ENCODE peak calls at places on chromosomes 11 and 22, in seven cellular contexts. One of them, this sample, is unnamed.

GRCh38 chr11:65898656-65899355 is 1.4 kb downstream of the FOSL1 start:
- DNase-seq in adrenal gland: no peak
- DNase-seq in psoas muscle: no peak
- DNase-seq in AG04450: no peak
- DNase-seq in RWPE1: no peak
- DNase-seq in HCT116: no peak
- DNase-seq in fibroblast of lung: peak
- DNase-seq in this sample: no peak

GRCh38 chr11:22879615-22880014 is 19.3 kb upstream of the CCDC179 start:
- DNase-seq in AG04450: no peak
- DNase-seq in adrenal gland: no peak
- DNase-seq in RWPE1: no peak
- DNase-seq in HCT116: no peak
- DNase-seq in fibroblast of lung: no peak
- DNase-seq in psoas muscle: no peak
- DNase-seq in this sample: no peak

GRCh38 chr11:67465190-67465522 is 3.9 kb downstream of the TMEM134 start:
- DNase-seq in RWPE1: no peak
- DNase-seq in fibroblast of lung: no peak
- DNase-seq in HCT116: no peak
- DNase-seq in psoas muscle: no peak
- DNase-seq in adrenal gland: no peak
- DNase-seq in AG04450: no peak
- DNase-seq in this sample: no peak

GRCh38 chr11:68146704-68147474 is 25.7 kb upstream of the CHKA start:
- DNase-seq in HCT116: no peak
- DNase-seq in psoas muscle: no peak
- DNase-seq in adrenal gland: peak
- DNase-seq in RWPE1: peak
- DNase-seq in AG04450: no peak
- DNase-seq in fibroblast of lung: peak
- DNase-seq in this sample: no peak

GRCh38 chr11:112219476-112220232 is 6.6 kb upstream of the PTS start:
- DNase-seq in RWPE1: peak
- DNase-seq in psoas muscle: no peak
- DNase-seq in HCT116: peak
- DNase-seq in AG04450: peak
- DNase-seq in adrenal gland: peak
- DNase-seq in fibroblast of lung: peak
- DNase-seq in this sample: no peak

GRCh38 chr11:67632982-67633755 is 3.4 kb upstream of the NUDT8 start:
- DNase-seq in adrenal gland: no peak
- DNase-seq in AG04450: no peak
- DNase-seq in HCT116: no peak
- DNase-seq in fibroblast of lung: no peak
- DNase-seq in psoas muscle: no peak
- DNase-seq in RWPE1: no peak
- DNase-seq in this sample: no peak

GRCh38 chr11:67199751-67200150 is 66.5 kb upstream of the GRK2 start:
- DNase-seq in RWPE1: no peak
- DNase-seq in psoas muscle: no peak
- DNase-seq in AG04450: no peak
- DNase-seq in fibroblast of lung: no peak
- DNase-seq in HCT116: no peak
- DNase-seq in adrenal gland: no peak
- DNase-seq in this sample: no peak

GRCh38 chr22:50072167-50072555 is 13.1 kb downstream of the MLC1 start:
- DNase-seq in psoas muscle: no peak
- DNase-seq in AG04450: no peak
- DNase-seq in adrenal gland: no peak
- DNase-seq in HCT116: no peak
- DNase-seq in fibroblast of lung: no peak
- DNase-seq in RWPE1: no peak
- DNase-seq in this sample: no peak

GRCh38 chr11:130405428-130405827 is 23.0 kb downstream of the ADAMTS8 start:
- DNase-seq in psoas muscle: no peak
- DNase-seq in RWPE1: no peak
- DNase-seq in AG04450: no peak
- DNase-seq in HCT116: no peak
- DNase-seq in adrenal gland: no peak
- DNase-seq in fibroblast of lung: no peak
- DNase-seq in this sample: no peak

GRCh38 chr11:31645747-31646146 is 136.2 kb downstream of the ELP4 start:
- DNase-seq in psoas muscle: no peak
- DNase-seq in AG04450: peak
- DNase-seq in adrenal gland: peak
- DNase-seq in RWPE1: peak
- DNase-seq in fibroblast of lung: peak
- DNase-seq in HCT116: peak
- DNase-seq in this sample: no peak

GRCh38 chr11:46363455-46363920 is 16.2 kb downstream of the DGKZ start:
- DNase-seq in AG04450: no peak
- DNase-seq in RWPE1: peak
- DNase-seq in HCT116: peak
- DNase-seq in psoas muscle: peak
- DNase-seq in fibroblast of lung: no peak
- DNase-seq in adrenal gland: peak
- DNase-seq in this sample: no peak

GRCh38 chr11:120929664-120930154 is 94.2 kb upstream of the TBCEL start:
- DNase-seq in RWPE1: peak
- DNase-seq in HCT116: peak
- DNase-seq in psoas muscle: no peak
- DNase-seq in adrenal gland: no peak
- DNase-seq in AG04450: no peak
- DNase-seq in fibroblast of lung: peak
- DNase-seq in this sample: no peak

GRCh38 chr11:128469220-128469619 is 118.1 kb downstream of the ETS1 start:
- DNase-seq in adrenal gland: no peak
- DNase-seq in AG04450: no peak
- DNase-seq in fibroblast of lung: no peak
- DNase-seq in HCT116: no peak
- DNase-seq in psoas muscle: no peak
- DNase-seq in RWPE1: no peak
- DNase-seq in this sample: no peak

GRCh38 chr11:108734956-108735559 is 70.2 kb downstream of the DDX10 start:
- DNase-seq in adrenal gland: no peak
- DNase-seq in fibroblast of lung: peak
- DNase-seq in psoas muscle: no peak
- DNase-seq in RWPE1: no peak
- DNase-seq in AG04450: no peak
- DNase-seq in HCT116: peak
- DNase-seq in this sample: no peak

GRCh38 chr11:99893803-99894202 is 793.3 kb upstream of the ARHGAP42 start:
- DNase-seq in RWPE1: no peak
- DNase-seq in AG04450: no peak
- DNase-seq in psoas muscle: no peak
- DNase-seq in fibroblast of lung: no peak
- DNase-seq in HCT116: no peak
- DNase-seq in adrenal gland: no peak
- DNase-seq in this sample: no peak

GRCh38 chr22:30985561-30986208 is 16.6 kb downstream of the TUG1 start:
- DNase-seq in AG04450: no peak
- DNase-seq in psoas muscle: no peak
- DNase-seq in RWPE1: no peak
- DNase-seq in HCT116: no peak
- DNase-seq in fibroblast of lung: no peak
- DNase-seq in adrenal gland: no peak
- DNase-seq in this sample: no peak

GRCh38 chr22:48753752-48754517 is 1073.7 kb downstream of the BRD1 start:
- DNase-seq in RWPE1: no peak
- DNase-seq in fibroblast of lung: no peak
- DNase-seq in HCT116: no peak
- DNase-seq in adrenal gland: no peak
- DNase-seq in AG04450: no peak
- DNase-seq in psoas muscle: no peak
- DNase-seq in this sample: peak

DNA sequence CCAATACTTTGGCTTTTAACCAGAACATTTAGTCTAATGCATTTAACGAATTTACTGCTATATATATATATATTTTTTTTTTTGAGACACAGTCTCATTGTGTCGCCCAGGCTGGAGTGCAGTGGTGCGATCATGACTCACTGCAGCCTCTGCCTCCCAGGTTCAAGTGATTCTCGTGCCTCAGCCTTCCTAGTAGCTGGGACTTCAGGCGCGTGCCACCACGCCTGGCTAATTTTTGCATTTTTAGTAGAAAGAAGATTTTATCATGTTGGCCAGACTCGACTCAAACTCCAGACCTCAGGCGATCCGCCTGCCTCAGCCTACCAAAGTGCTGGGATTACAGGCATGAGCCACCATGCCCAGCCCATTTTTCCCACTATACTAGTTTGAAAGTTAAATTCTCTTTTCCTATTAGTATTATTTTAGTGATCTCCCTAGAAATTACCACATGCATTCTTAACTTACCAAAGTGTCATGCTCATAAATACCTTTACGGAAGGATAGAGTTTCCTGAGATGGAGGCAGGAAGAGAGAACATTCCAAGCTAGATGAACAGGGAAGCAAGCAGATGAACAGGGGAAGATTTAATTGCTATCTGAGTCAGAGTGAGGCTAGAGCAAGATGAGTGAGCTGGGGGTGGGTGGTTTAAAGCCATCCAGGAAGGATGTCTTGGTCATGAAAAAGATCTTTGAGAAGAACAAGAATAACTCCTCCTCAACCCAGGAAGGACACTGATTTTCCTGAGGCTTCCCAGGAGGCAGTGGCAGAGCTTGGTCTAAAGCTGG is 4.4 kb upstream of the PGAP2 start:
- DNase-seq in HCT116: no peak
- DNase-seq in AG04450: peak
- DNase-seq in adrenal gland: no peak
- DNase-seq in RWPE1: peak
- DNase-seq in fibroblast of lung: no peak
- DNase-seq in psoas muscle: no peak
- DNase-seq in this sample: no peak
- H3K27ac ChIP-seq in HCT116: no peak
- H3K27ac ChIP-seq in AG04450: peak
- H3K27ac ChIP-seq in adrenal gland: no peak
- H3K27ac ChIP-seq in RWPE1: no peak
- H3K27ac ChIP-seq in fibroblast of lung: no peak
- H3K27ac ChIP-seq in psoas muscle: no peak
- H3K27ac ChIP-seq in this sample: no peak

GRCh38 chr22:29813563-29813962 is 24.5 kb downstream of the ASCC2 start:
- DNase-seq in HCT116: peak
- DNase-seq in adrenal gland: no peak
- DNase-seq in psoas muscle: no peak
- DNase-seq in fibroblast of lung: peak
- DNase-seq in RWPE1: peak
- DNase-seq in AG04450: no peak
- DNase-seq in this sample: no peak

GRCh38 chr22:29811377-29811776 is 26.7 kb downstream of the ASCC2 start:
- DNase-seq in fibroblast of lung: no peak
- DNase-seq in adrenal gland: no peak
- DNase-seq in RWPE1: no peak
- DNase-seq in HCT116: no peak
- DNase-seq in psoas muscle: no peak
- DNase-seq in AG04450: no peak
- DNase-seq in this sample: no peak

GRCh38 chr22:29814003-29814402 is 24.1 kb downstream of the ASCC2 start:
- DNase-seq in adrenal gland: no peak
- DNase-seq in psoas muscle: no peak
- DNase-seq in HCT116: no peak
- DNase-seq in AG04450: no peak
- DNase-seq in RWPE1: no peak
- DNase-seq in fibroblast of lung: no peak
- DNase-seq in this sample: no peak

GRCh38 chr22:29813126-29813525 is 24.9 kb downstream of the ASCC2 start:
- DNase-seq in adrenal gland: no peak
- DNase-seq in psoas muscle: no peak
- DNase-seq in AG04450: no peak
- DNase-seq in HCT116: no peak
- DNase-seq in RWPE1: no peak
- DNase-seq in fibroblast of lung: no peak
- DNase-seq in this sample: no peak

GRCh38 chr22:29810156-29810555 is 27.9 kb downstream of the ASCC2 start:
- DNase-seq in RWPE1: no peak
- DNase-seq in psoas muscle: no peak
- DNase-seq in fibroblast of lung: no peak
- DNase-seq in HCT116: no peak
- DNase-seq in adrenal gland: no peak
- DNase-seq in AG04450: no peak
- DNase-seq in this sample: no peak
- H3K27ac ChIP-seq in RWPE1: no peak
- H3K27ac ChIP-seq in psoas muscle: peak
- H3K27ac ChIP-seq in fibroblast of lung: no peak
- H3K27ac ChIP-seq in HCT116: no peak
- H3K27ac ChIP-seq in adrenal gland: no peak
- H3K27ac ChIP-seq in AG04450: no peak
- H3K27ac ChIP-seq in this sample: no peak

DNA sequence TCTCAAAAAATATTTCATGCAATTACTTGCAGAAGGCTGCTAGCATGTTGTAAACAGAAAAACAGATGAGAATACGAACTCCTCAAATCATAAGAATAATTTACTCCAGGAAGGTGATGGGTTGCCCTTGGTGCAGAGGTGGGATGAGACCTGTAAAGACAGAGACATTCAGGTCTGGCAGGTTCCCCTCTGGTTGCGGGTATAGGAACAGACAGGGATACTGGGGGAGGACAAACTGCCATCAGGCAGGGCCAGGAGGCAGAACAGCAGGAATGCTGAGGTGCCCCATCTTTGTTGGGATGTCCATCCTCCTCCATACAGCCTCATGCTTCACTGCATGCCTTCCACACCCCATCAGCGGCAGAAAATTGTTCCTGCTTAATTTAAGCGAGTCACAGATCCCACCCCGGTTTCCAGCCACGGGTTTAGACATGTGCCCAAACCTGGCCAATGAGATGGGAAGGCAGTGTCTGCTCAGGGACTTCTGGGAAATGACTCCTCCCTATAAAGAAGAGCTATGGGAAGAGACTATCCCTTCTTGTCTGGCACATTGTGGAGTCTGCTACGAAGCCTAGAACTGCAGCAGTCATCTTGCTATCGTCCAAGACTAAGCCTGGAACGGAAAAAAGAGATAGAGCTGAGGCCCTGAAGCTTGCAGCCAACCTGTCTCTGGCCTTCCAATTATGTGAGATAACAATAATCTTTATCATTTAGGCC is 23.1 kb upstream of the IRAG1 start:
- DNase-seq in fibroblast of lung: no peak
- DNase-seq in adrenal gland: no peak
- DNase-seq in HCT116: no peak
- DNase-seq in AG04450: no peak
- DNase-seq in psoas muscle: no peak
- DNase-seq in RWPE1: no peak
- DNase-seq in this sample: no peak
- H3K27ac ChIP-seq in fibroblast of lung: no peak
- H3K27ac ChIP-seq in adrenal gland: no peak
- H3K27ac ChIP-seq in HCT116: no peak
- H3K27ac ChIP-seq in AG04450: no peak
- H3K27ac ChIP-seq in psoas muscle: no peak
- H3K27ac ChIP-seq in RWPE1: no peak
- H3K27ac ChIP-seq in this sample: no peak

DNA sequence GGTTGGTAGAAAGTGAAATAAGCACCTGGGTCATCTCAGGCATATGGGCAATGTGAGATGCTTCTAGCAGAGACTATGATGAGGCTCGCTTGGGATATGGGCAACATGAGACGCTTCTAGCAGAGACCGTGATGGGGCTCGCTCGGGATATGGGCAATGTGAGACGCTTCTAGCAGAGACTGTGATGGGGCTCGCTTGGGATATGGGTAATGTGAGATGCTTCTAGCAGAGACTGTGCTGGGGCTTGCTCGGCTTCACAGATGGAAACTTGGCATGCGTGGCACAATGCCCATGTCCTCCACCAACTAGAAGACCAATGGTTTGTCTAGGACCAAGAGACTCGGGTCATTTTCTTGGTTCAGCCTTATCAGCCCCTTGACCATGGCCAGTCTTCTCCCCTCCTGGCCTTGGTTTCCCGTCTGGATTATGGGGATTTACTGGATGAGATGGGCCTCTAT is 7.1 kb downstream of the MYEOV start:
- DNase-seq in HCT116: no peak
- DNase-seq in AG04450: no peak
- DNase-seq in adrenal gland: no peak
- DNase-seq in psoas muscle: no peak
- DNase-seq in RWPE1: no peak
- DNase-seq in fibroblast of lung: no peak
- DNase-seq in this sample: no peak
- H3K27ac ChIP-seq in HCT116: peak
- H3K27ac ChIP-seq in AG04450: peak
- H3K27ac ChIP-seq in adrenal gland: no peak
- H3K27ac ChIP-seq in psoas muscle: no peak
- H3K27ac ChIP-seq in RWPE1: peak
- H3K27ac ChIP-seq in fibroblast of lung: peak
- H3K27ac ChIP-seq in this sample: peak

This sample was measured in coronary artery.